ENCODE peak calls at places on chromosome 4, in seven cellular contexts. Y is lung; S is stomach; G is HEK293T; V is pulmonary artery endothelial cell; I is bronchial epithelial cell; O is stimulated activated CD4-positive, alpha-beta T cell treated with anti-CD3 and anti-CD28 coated beads, TNF-alpha, amount 100 ng/mL, for 4 hours. D is an unnamed sample.

GRCh38 chr4:184587746-184588145 is 61.5 kb downstream of the CASP3 start:
- DNase-seq in V (no peak), S (no peak), I (no peak), G (no peak), O (no peak), Y (no peak), D (no peak)

GRCh38 chr4:78904143-78904542 is 35.1 kb downstream of the PAQR3 start:
- DNase-seq in S (no peak), G (no peak), I (no peak), O (no peak), Y (no peak), V (no peak), D (no peak)

GRCh38 chr4:143348233-143349077 is 11.8 kb downstream of the GAB1 start:
- DNase-seq in I (no peak), G (no peak), O (no peak), V (no peak), S (no peak), Y (no peak), D (no peak)

GRCh38 chr4:119559044-119559647 is 69.5 kb downstream of the PDE5A start:
- DNase-seq in G (peak; percentile 20), Y (no peak), V (peak; percentile 11), I (peak; percentile 57), O (no peak), S (no peak), D (peak; percentile 53)

GRCh38 chr4:7761720-7762119 is 177.9 kb downstream of the AFAP1 start:
- DNase-seq in I (peak; percentile 26), O (peak; percentile 21), S (peak; percentile 67), V (no peak), G (peak; percentile 87), Y (peak; percentile 58), D (peak; percentile 67)

GRCh38 chr4:182555997-182556418 is 312.8 kb downstream of the TENM3 start:
- DNase-seq in O (no peak), V (no peak), G (peak; percentile 6), I (peak; percentile 50), S (no peak), Y (no peak), D (peak; percentile 87)

GRCh38 chr4:176259330-176260090 is 9.5 kb downstream of the ASB5 start:
- DNase-seq in G (no peak), S (no peak), I (peak; percentile 52), O (no peak), V (no peak), Y (no peak), D (peak; percentile 74)

GRCh38 chr4:36187723-36188333 is 56.5 kb downstream of the ARAP2 start:
- DNase-seq in Y (no peak), S (no peak), I (peak; percentile 16), G (peak; percentile 10), O (no peak), V (no peak), D (no peak)

GRCh38 chr4:133594246-133595207 is 445.4 kb downstream of the PCDH10 start:
- DNase-seq in I (peak; percentile 63), G (no peak), O (no peak), V (no peak), Y (no peak), S (no peak), D (peak; percentile 85)

GRCh38 chr4:24686866-24687672 is 102.7 kb upstream of the DHX15 start:
- DNase-seq in Y (no peak), I (peak; percentile 35), S (peak; percentile 66), G (peak; percentile 56), O (no peak), V (no peak), D (no peak)

GRCh38 chr4:53900275-53900649 is 164.1 kb downstream of the CHIC2 start:
- DNase-seq in V (no peak), O (no peak), Y (no peak), G (no peak), S (no peak), I (no peak), D (no peak)

GRCh38 chr4:30714408-30715031 is 5.6 kb upstream of the PCDH7 start:
- DNase-seq in G (peak; percentile 46), I (peak; percentile 57), V (no peak), Y (no peak), S (peak; percentile 59), O (no peak), D (peak; percentile 29)

GRCh38 chr4:21083413-21083812 is 383.2 kb downstream of the PACRGL start:
- DNase-seq in S (no peak), Y (no peak), I (no peak), O (no peak), G (no peak), V (no peak), D (no peak)

GRCh38 chr4:32689520-32689919 is 1969.4 kb downstream of the PCDH7 start:
- DNase-seq in G (no peak), V (no peak), I (peak; percentile 79), S (no peak), O (no peak), Y (no peak), D (no peak)

GRCh38 chr4:167274346-167274745 is 40.1 kb upstream of the SPOCK3 start:
- DNase-seq in S (no peak), V (no peak), O (no peak), Y (no peak), G (no peak), I (no peak), D (no peak)

GRCh38 chr4:31059753-31060522 is 339.8 kb downstream of the PCDH7 start:
- DNase-seq in G (no peak), O (no peak), S (no peak), V (no peak), I (peak; percentile 32), Y (no peak), D (peak; percentile 4)

GRCh38 chr4:3461515-3462291 is 1.4 kb upstream of the DOK7 start:
- DNase-seq in V (no peak), S (peak; percentile 96), I (peak; percentile 57), G (no peak), Y (peak; percentile 68), O (no peak), D (no peak)

GRCh38 chr4:10063544-10064300 is 42.4 kb upstream of the SLC2A9 start:
- DNase-seq in O (no peak), Y (peak; percentile 43), V (peak; percentile 73), S (peak; percentile 37), I (peak; percentile 80), G (no peak), D (peak; percentile 84)

GRCh38 chr4:74094227-74094626 is 4.8 kb downstream of the CXCL2 start:
- DNase-seq in Y (no peak), O (no peak), G (no peak), V (no peak), S (no peak), I (no peak), D (no peak)

GRCh38 chr4:145722561-145722960 is 42.6 kb downstream of the C4orf51 start:
- DNase-seq in O (no peak), Y (no peak), I (no peak), G (no peak), S (no peak), V (no peak), D (no peak)

GRCh38 chr4:29708473-29708872 is 1011.7 kb upstream of the PCDH7 start:
- DNase-seq in S (no peak), Y (no peak), I (peak; percentile 67), V (no peak), O (no peak), G (no peak), D (peak; percentile 5)

GRCh38 chr4:100312615-100313355 is 122.5 kb upstream of the DDIT4L start:
- DNase-seq in S (no peak), G (no peak), I (no peak), O (no peak), V (no peak), Y (no peak), D (peak; percentile 54)

GRCh38 chr4:89298788-89299152 is 8.8 kb downstream of the GPRIN3 start:
- DNase-seq in I (no peak), S (no peak), Y (no peak), G (peak; percentile 41), V (no peak), O (no peak), D (peak; percentile 35)

GRCh38 chr4:15778742-15779231 is 659 bp downstream of the CD38 start:
- DNase-seq in S (no peak), G (no peak), O (no peak), V (no peak), I (no peak), Y (peak; percentile 48), D (no peak)

GRCh38 chr4:114384629-114385028 is 214.0 kb upstream of the UGT8 start:
- DNase-seq in S (no peak), V (peak; percentile 11), O (no peak), I (peak; percentile 45), G (no peak), Y (no peak), D (peak; percentile 42)

GRCh38 chr4:147691820-147692219 is 7.9 kb upstream of the PRMT9 start:
- DNase-seq in Y (no peak), S (no peak), O (no peak), V (no peak), I (no peak), G (no peak), D (no peak)

GRCh38 chr4:114173968-114174367 is 194.5 kb upstream of the ARSJ start:
- DNase-seq in S (no peak), V (no peak), Y (no peak), G (no peak), O (no peak), I (no peak), D (no peak)

GRCh38 chr4:142353149-142353738 is 492.9 kb downstream of the INPP4B start:
- DNase-seq in S (no peak), I (peak; percentile 67), O (no peak), G (peak; percentile 17), Y (no peak), V (peak; percentile 5), D (peak; percentile 74)